ENCODE peak calls at places on chromosomes 2 and 18, in nine cellular contexts. O, T, U, M, N, V, B, S and G are unnamed samples.

GRCh38 chr2:235463893-235464292 is 29.9 kb upstream of the AGAP1 start:
- DNase-seq in T (no peak), V (no peak), M (peak; percentile 72), S (no peak), U (no peak), B (no peak), O (no peak), N (no peak), G (no peak)

GRCh38 chr2:46387292-46387691 is 90.1 kb downstream of the EPAS1 start:
- DNase-seq in M (no peak), U (no peak), T (no peak), B (no peak), N (no peak), O (no peak), S (no peak), V (no peak), G (no peak)

GRCh38 chr2:106323337-106324013 is 129.4 kb upstream of the UXS1 start:
- DNase-seq in U (no peak), O (no peak), B (no peak), S (no peak), N (no peak), V (no peak), M (no peak), T (no peak), G (no peak)

GRCh38 chr2:215973954-215974699 is 39.2 kb downstream of the MREG start:
- DNase-seq in B (no peak), O (no peak), U (no peak), N (peak; percentile 88), V (no peak), M (no peak), S (peak; percentile 20), T (no peak), G (no peak)

GRCh38 chr2:127061377-127062273 is 45.3 kb downstream of the BIN1 start:
- DNase-seq in N (no peak), U (no peak), M (no peak), V (no peak), T (no peak), S (no peak), O (no peak), B (no peak), G (no peak)

GRCh38 chr2:138071720-138072719 is 107.7 kb downstream of the HNMT start:
- DNase-seq in U (no peak), V (no peak), N (peak; percentile 98), S (peak; percentile 59), B (no peak), O (no peak), T (no peak), M (no peak), G (no peak)

GRCh38 chr18:40984856-40985255 is 970.2 kb upstream of the PIK3C3 start:
- DNase-seq in S (no peak), O (no peak), U (no peak), V (no peak), N (peak; percentile 88), B (no peak), M (no peak), T (no peak), G (no peak)

GRCh38 chr18:44195394-44196140 is 485.1 kb upstream of the SETBP1 start:
- DNase-seq in V (no peak), S (no peak), B (no peak), N (no peak), M (no peak), U (no peak), O (no peak), T (no peak), G (no peak)

GRCh38 chr2:191806396-191806795 is 40.5 kb downstream of the CAVIN2 start:
- DNase-seq in U (no peak), T (no peak), N (peak; percentile 14), V (no peak), M (no peak), B (no peak), S (no peak), O (no peak), G (no peak)

GRCh38 chr2:208488668-208489564 is 82.3 kb downstream of the PTH2R start:
- DNase-seq in B (no peak), N (no peak), V (no peak), U (no peak), T (no peak), S (no peak), M (no peak), O (no peak), G (no peak)

GRCh38 chr18:41134426-41134825 is 820.6 kb upstream of the PIK3C3 start:
- DNase-seq in V (no peak), T (no peak), S (no peak), B (no peak), M (no peak), N (no peak), O (no peak), U (no peak), G (no peak)

GRCh38 chr2:151071382-151071781 is 190.3 kb downstream of the RBM43 start:
- DNase-seq in T (peak; percentile 53), N (peak; percentile 31), V (no peak), M (no peak), B (no peak), U (no peak), O (peak; percentile 35), S (peak; percentile 15), G (no peak)